ENCODE peak calls at places on chromosome 13, in nine cellular contexts. S is GM23248, U is T-helper 9 cell, B is AG09319, N is H54, G is DMS153, O is endothelial cell, P is progenitor cell of endocrine pancreas, L is anterior cingulate cortex. W is an unnamed sample.

GRCh38 chr13:51585696-51586095 is 1.4 kb downstream of the WDFY2 start:
- DNase-seq in S (peak; percentile 86), U (no peak), B (no peak), N (no peak), G (no peak), O (no peak), P (no peak), L (no peak), W (no peak)

GRCh38 chr13:37443538-37443937 is 155.0 kb downstream of the POSTN start:
- DNase-seq in S (peak; percentile 94), U (no peak), B (peak; percentile 24), N (no peak), G (no peak), O (no peak), P (no peak), L (no peak), W (peak; percentile 94)

GRCh38 chr13:44471686-44472085 is 98.1 kb downstream of the SERP2 start:
- DNase-seq in S (peak; percentile 59), U (no peak), B (no peak), N (no peak), G (no peak), O (no peak), P (no peak), L (no peak), W (peak; percentile 7)

GRCh38 chr13:106610511-106610910 is 42.6 kb upstream of the ARGLU1 start:
- DNase-seq in S (peak; percentile 81), U (no peak), B (no peak), N (peak; percentile 24), G (no peak), O (no peak), P (no peak), L (no peak), W (no peak)

GRCh38 chr13:113192902-113193301 is 15.6 kb downstream of the PCID2 start:
- DNase-seq in S (peak; percentile 91), U (no peak), B (no peak), N (no peak), G (no peak), O (no peak), P (no peak), L (no peak), W (no peak)

GRCh38 chr13:106522112-106522511 is 13.3 kb downstream of the EFNB2 start:
- DNase-seq in S (no peak), U (no peak), B (no peak), N (no peak), G (no peak), O (no peak), P (no peak), L (no peak), W (no peak)

GRCh38 chr13:98977568-98978270 is at the start of gene DOCK9:
- DNase-seq in S (peak; percentile 71), U (no peak), B (no peak), N (peak; percentile 83), G (no peak), O (peak; percentile 61), P (peak; percentile 30), L (peak; percentile 70), W (no peak)

GRCh38 chr13:43153436-43154082 is 130.2 kb downstream of the DNAJC15 start:
- DNase-seq in S (peak; percentile 33), U (no peak), B (peak; percentile 48), N (peak; percentile 12), G (no peak), O (no peak), P (no peak), L (no peak), W (no peak)

GRCh38 chr13:113211774-113212173 is 2.4 kb downstream of the CUL4A start:
- DNase-seq in S (no peak), U (no peak), B (no peak), N (no peak), G (no peak), O (peak; percentile 46), P (no peak), L (no peak), W (no peak)

GRCh38 chr13:94248454-94249233 is 230.8 kb downstream of the DCT start:
- DNase-seq in S (peak; percentile 47), U (no peak), B (no peak), N (no peak), G (no peak), O (no peak), P (no peak), L (no peak), W (no peak)

GRCh38 chr13:34025746-34026145 is 207.8 kb downstream of the RFC3 start:
- DNase-seq in S (peak; percentile 56), U (no peak), B (peak; percentile 24), N (no peak), G (no peak), O (no peak), P (no peak), L (no peak), W (peak; percentile 70)

GRCh38 chr13:46614582-46614981 is 61.6 kb downstream of the LRCH1 start:
- DNase-seq in S (no peak), U (no peak), B (no peak), N (no peak), G (peak; percentile 16), O (no peak), P (no peak), L (no peak), W (no peak)

GRCh38 chr13:79309690-79310089 is 96.4 kb downstream of the RBM26 start:
- DNase-seq in S (no peak), U (no peak), B (no peak), N (no peak), G (no peak), O (no peak), P (no peak), L (no peak), W (no peak)

GRCh38 chr13:106418556-106418955 is 116.9 kb downstream of the EFNB2 start:
- DNase-seq in S (peak; percentile 93), U (no peak), B (peak; percentile 48), N (no peak), G (no peak), O (no peak), P (no peak), L (no peak), W (peak; percentile 54)

GRCh38 chr13:78675112-78675511 is 16.2 kb upstream of the OBI1 start:
- DNase-seq in S (no peak), U (no peak), B (no peak), N (no peak), G (no peak), O (no peak), P (no peak), L (no peak), W (no peak)

GRCh38 chr13:25928941-25929505 is 122.8 kb downstream of the SHISA2 start:
- DNase-seq in S (no peak), U (no peak), B (no peak), N (no peak), G (no peak), O (no peak), P (no peak), L (no peak), W (no peak)

GRCh38 chr13:80558074-80558473 is 217.1 kb upstream of the SPRY2 start:
- DNase-seq in S (no peak), U (no peak), B (no peak), N (no peak), G (no peak), O (no peak), P (no peak), L (no peak), W (no peak)

GRCh38 chr13:35255241-35255640 is 221.2 kb downstream of the MAB21L1 start:
- DNase-seq in S (no peak), U (no peak), B (no peak), N (no peak), G (no peak), O (no peak), P (no peak), L (no peak), W (no peak)

GRCh38 chr13:41065098-41065497 is 3.8 kb downstream of the WBP4 start:
- DNase-seq in S (peak; percentile 75), U (no peak), B (peak; percentile 66), N (no peak), G (no peak), O (no peak), P (no peak), L (no peak), W (peak; percentile 63)

GRCh38 chr13:67588607-67589006 is 358.5 kb upstream of the PCDH9 start:
- DNase-seq in S (no peak), U (no peak), B (no peak), N (no peak), G (no peak), O (no peak), P (no peak), L (no peak), W (no peak)

GRCh38 chr13:40974460-40975407 is 44.4 kb downstream of the ELF1 start:
- DNase-seq in S (peak; percentile 51), U (no peak), B (no peak), N (no peak), G (no peak), O (peak; percentile 38), P (no peak), L (no peak), W (no peak)

GRCh38 chr13:89899302-89900103 is 1448.0 kb upstream of the MIR17HG start:
- DNase-seq in S (no peak), U (no peak), B (no peak), N (no peak), G (peak; percentile 98), O (no peak), P (no peak), L (no peak), W (no peak)

GRCh38 chr13:63643543-63643942 is 2227.9 kb upstream of the PCDH20 start:
- DNase-seq in S (no peak), U (no peak), B (no peak), N (no peak), G (no peak), O (no peak), P (no peak), L (no peak), W (no peak)

GRCh38 chr13:40585911-40586471 is 80.5 kb downstream of the FOXO1 start:
- DNase-seq in S (no peak), U (no peak), B (no peak), N (no peak), G (no peak), O (no peak), P (no peak), L (no peak), W (no peak)

GRCh38 chr13:114042066-114042815 is 68.4 kb upstream of the C13orf46 start:
- DNase-seq in S (no peak), U (no peak), B (no peak), N (no peak), G (no peak), O (no peak), P (no peak), L (no peak), W (no peak)

GRCh38 chr13:33132644-33133440 is 116.6 kb downstream of the KL start:
- DNase-seq in S (peak; percentile 63), U (no peak), B (no peak), N (no peak), G (no peak), O (no peak), P (no peak), L (no peak), W (no peak)

GRCh38 chr13:113096745-113097305 is 8.8 kb upstream of the F7 start:
- DNase-seq in S (no peak), U (no peak), B (no peak), N (no peak), G (no peak), O (no peak), P (no peak), L (no peak), W (no peak)